ENCODE peak calls at places on chromosomes 2 and 18, in six cellular contexts. Y, W, K, O, P and X are unnamed samples.

GRCh38 chr2:85648619-85649018 is 19.4 kb downstream of the SFTPB start:
- DNase-seq in K (peak), P (no peak), O (no peak), Y (peak), W (no peak), X (peak)

GRCh38 chr2:29336741-29337340 is 221.6 kb downstream of the CLIP4 start:
- DNase-seq in Y (no peak), K (no peak), O (no peak), P (no peak), W (no peak), X (no peak)

GRCh38 chr2:18991177-18992168 is 366.9 kb downstream of the OSR1 start:
- DNase-seq in P (peak), O (peak), Y (peak), W (peak), K (no peak), X (no peak)

GRCh38 chr2:97068074-97068473 is 26.6 kb downstream of the FAHD2B start:
- DNase-seq in O (no peak), W (no peak), K (no peak), Y (no peak), P (no peak), X (no peak)

GRCh38 chr18:1663879-1664705 is 759.4 kb downstream of the ADCYAP1 start:
- DNase-seq in O (peak), Y (no peak), P (no peak), W (no peak), K (peak), X (peak)

GRCh38 chr2:180848393-180848792 is 132.0 kb upstream of the UBE2E3 start:
- DNase-seq in K (no peak), Y (no peak), O (no peak), P (peak), W (no peak), X (no peak)

GRCh38 chr2:237818066-237818473 is 19.5 kb downstream of the RBM44 start:
- DNase-seq in O (no peak), W (no peak), P (peak), K (no peak), Y (peak), X (no peak)

GRCh38 chr2:44789446-44789845 is 152.1 kb upstream of the SIX3 start:
- DNase-seq in P (no peak), W (no peak), K (no peak), Y (no peak), O (no peak), X (no peak)

GRCh38 chr2:33810046-33810835 is 211.1 kb upstream of the FAM98A start:
- DNase-seq in Y (peak), K (no peak), O (no peak), P (peak), W (no peak), X (no peak)

GRCh38 chr2:77567723-77568122 is 45.5 kb upstream of the LRRTM4 start:
- DNase-seq in Y (no peak), W (no peak), O (peak), P (no peak), K (no peak), X (no peak)

GRCh38 chr2:199558156-199558555 is 100.4 kb upstream of the SATB2 start:
- DNase-seq in P (no peak), Y (no peak), K (no peak), O (no peak), W (no peak), X (no peak)

GRCh38 chr2:43040084-43040854 is 186.1 kb downstream of the ZFP36L2 start:
- DNase-seq in K (no peak), P (peak), Y (peak), O (no peak), W (no peak), X (no peak)

GRCh38 chr2:133264951-133265949 is 303.0 kb downstream of the NCKAP5 start:
- DNase-seq in O (no peak), P (no peak), K (no peak), Y (no peak), W (no peak), X (no peak)

GRCh38 chr2:95030496-95030895 is 5.0 kb downstream of the MAL start:
- DNase-seq in Y (no peak), P (no peak), O (no peak), K (no peak), W (no peak), X (no peak)

GRCh38 chr18:48948112-48949050 is 2.4 kb downstream of the SMAD7 start:
- DNase-seq in W (peak), K (peak), Y (peak), O (peak), P (no peak), X (peak)

GRCh38 chr18:48007955-48008701 is 77.7 kb upstream of the SMAD2 start:
- DNase-seq in W (no peak), Y (peak), P (no peak), O (peak), K (peak), X (no peak)